ENCODE peak calls at places on chromosomes 13 and 19, in eight cellular contexts. W, R, Z, L, X, J, V and M are unnamed samples.

GRCh38 chr19:49614096-49614857 is 23.3 kb downstream of the PRR12 start:
- DNase-seq in X (no peak), V (peak), R (no peak), J (peak), Z (no peak), W (peak), L (no peak), M (no peak)

GRCh38 chr19:51031220-51031879 is 3.5 kb downstream of the KLK12 start:
- DNase-seq in J (no peak), Z (no peak), V (no peak), W (no peak), L (no peak), X (no peak), R (no peak), M (no peak)

GRCh38 chr19:12611361-12611699 is 610 bp downstream of the ZNF791 start:
- DNase-seq in X (peak), J (peak), R (peak), L (peak), V (peak), Z (peak), W (peak), M (peak)

GRCh38 chr13:113157929-113158747 is at the start of gene PROZ:
- DNase-seq in V (no peak), L (no peak), Z (no peak), W (no peak), J (no peak), R (peak), X (no peak), M (peak)

GRCh38 chr19:40474737-40475136 is 7.9 kb downstream of the SPTBN4 start:
- DNase-seq in L (no peak), J (no peak), Z (no peak), V (no peak), X (no peak), W (no peak), R (no peak), M (no peak)

GRCh38 chr19:39410620-39411005 is 1.9 kb upstream of the PLEKHG2 start:
- DNase-seq in J (no peak), X (no peak), Z (no peak), W (no peak), V (no peak), R (no peak), L (peak), M (no peak)

GRCh38 chr13:85277753-85278152 is 521.5 kb downstream of the SLITRK6 start:
- DNase-seq in X (no peak), Z (no peak), V (peak), J (no peak), R (no peak), L (no peak), W (no peak), M (no peak)

GRCh38 chr13:42116225-42116624 is 67.8 kb downstream of the DGKH start:
- DNase-seq in J (no peak), L (no peak), X (no peak), Z (no peak), V (no peak), R (no peak), W (peak), M (no peak)

GRCh38 chr13:90084684-90085290 is 1262.7 kb upstream of the MIR17HG start:
- DNase-seq in L (no peak), V (peak), R (no peak), Z (no peak), W (peak), J (no peak), X (no peak), M (no peak)

GRCh38 chr19:49455729-49456128 is 2.7 kb downstream of the ALDH16A1 start:
- DNase-seq in L (no peak), V (no peak), W (peak), Z (no peak), X (no peak), R (no peak), J (no peak), M (no peak)

GRCh38 chr13:70856706-70857105 is 748.5 kb upstream of the KLHL1 start:
- DNase-seq in V (no peak), R (no peak), W (no peak), L (no peak), Z (no peak), J (no peak), X (no peak), M (no peak)

GRCh38 chr19:6055013-6055795 is 55.1 kb downstream of the RFX2 start:
- DNase-seq in L (no peak), W (no peak), Z (no peak), X (no peak), V (no peak), R (no peak), J (no peak), M (no peak)

GRCh38 chr13:40464349-40464748 is 202.1 kb downstream of the FOXO1 start:
- DNase-seq in L (no peak), X (no peak), V (no peak), Z (no peak), J (no peak), W (no peak), R (no peak), M (no peak)

GRCh38 chr19:5369962-5370367 is 29.4 kb upstream of the PTPRS start:
- DNase-seq in L (peak), X (peak), R (peak), Z (no peak), J (no peak), W (no peak), V (peak), M (peak)

GRCh38 chr13:111909501-111909900 is 157.4 kb upstream of the SOX1 start:
- DNase-seq in V (no peak), Z (no peak), X (no peak), J (no peak), W (no peak), L (no peak), R (peak), M (peak)

GRCh38 chr19:18879579-18880373 is 16.2 kb downstream of the CERS1 start:
- DNase-seq in W (no peak), L (peak), J (no peak), R (no peak), V (peak), Z (no peak), X (peak), M (peak)

GRCh38 chr19:28416245-28416644 is 796.7 kb downstream of the UQCRFS1 start:
- DNase-seq in V (no peak), X (no peak), L (no peak), Z (no peak), R (no peak), W (no peak), J (no peak), M (no peak)

GRCh38 chr19:16026131-16026530 is 50.2 kb upstream of the TPM4 start:
- DNase-seq in W (no peak), V (no peak), Z (no peak), J (no peak), R (no peak), X (no peak), L (no peak), M (no peak)

GRCh38 chr13:75550159-75550567 is 572 bp downstream of the UCHL3 start:
- DNase-seq in J (peak), L (peak), W (peak), V (peak), X (no peak), Z (peak), R (no peak), M (no peak)

GRCh38 chr19:39277598-39277997 is 9.4 kb downstream of the IFNL2 start:
- DNase-seq in L (no peak), X (no peak), J (no peak), R (no peak), V (peak), W (no peak), Z (no peak), M (no peak)

GRCh38 chr13:22061371-22061805 is 390.5 kb downstream of the FGF9 start:
- DNase-seq in Z (no peak), V (no peak), X (no peak), J (no peak), R (no peak), L (no peak), W (no peak), M (peak)

GRCh38 chr19:15432018-15432494 is 13.3 kb upstream of the AKAP8L start:
- DNase-seq in W (no peak), Z (no peak), R (no peak), V (peak), L (peak), J (no peak), X (peak), M (no peak)

GRCh38 chr13:99205621-99206220 is 5.1 kb downstream of the UBAC2 start:
- DNase-seq in L (no peak), X (no peak), W (no peak), V (no peak), R (no peak), J (no peak), Z (no peak), M (no peak)

GRCh38 chr13:66427330-66427990 is 802.7 kb downstream of the PCDH9 start:
- DNase-seq in J (no peak), L (no peak), Z (no peak), W (no peak), R (no peak), X (no peak), V (no peak), M (no peak)

GRCh38 chr19:29323972-29324680 is 111.2 kb upstream of the UQCRFS1 start:
- DNase-seq in J (no peak), X (no peak), L (no peak), W (no peak), R (peak), V (no peak), Z (no peak), M (peak)

GRCh38 chr13:50779443-50780200 is 63.9 kb downstream of the DLEU7 start:
- DNase-seq in V (no peak), L (no peak), J (no peak), Z (no peak), X (no peak), R (no peak), W (no peak), M (no peak)

GRCh38 chr19:58584498-58585441 is 11.6 kb upstream of the MZF1 start:
- DNase-seq in Z (no peak), X (no peak), L (no peak), W (no peak), J (no peak), R (peak), V (no peak), M (peak)

GRCh38 chr13:85528578-85529215 is 270.5 kb downstream of the SLITRK6 start:
- DNase-seq in Z (no peak), X (no peak), V (peak), R (no peak), J (no peak), L (no peak), W (peak), M (no peak)

GRCh38 chr19:35458192-35458591 is 10.1 kb downstream of the FFAR2 start:
- DNase-seq in W (no peak), J (no peak), V (no peak), Z (no peak), R (no peak), L (no peak), X (no peak), M (no peak)

GRCh38 chr19:34269968-34270621 is 15.7 kb downstream of the GARRE1 start:
- DNase-seq in Z (peak), X (no peak), W (peak), L (no peak), R (no peak), J (no peak), V (peak), M (peak)

GRCh38 chr13:74210693-74211393 is 76.6 kb upstream of the KLF12 start:
- DNase-seq in Z (no peak), X (no peak), R (no peak), W (peak), V (peak), J (peak), L (no peak), M (no peak)

GRCh38 chr13:36766295-36766694 is 52.7 kb upstream of the RFXAP start:
- DNase-seq in J (no peak), R (no peak), X (no peak), L (no peak), Z (no peak), V (peak), W (peak), M (no peak)

GRCh38 chr13:22828081-22828480 is 352.7 kb upstream of the SGCG start:
- DNase-seq in V (no peak), J (no peak), W (peak), R (no peak), L (no peak), Z (no peak), X (no peak), M (no peak)

GRCh38 chr19:50980203-50980602 is 3.5 kb downstream of the KLK7 start:
- DNase-seq in W (no peak), X (no peak), L (no peak), Z (no peak), R (no peak), V (no peak), J (no peak), M (no peak)

GRCh38 chr13:113275387-113275786 is 21.7 kb upstream of the LAMP1 start:
- DNase-seq in W (peak), V (peak), X (peak), Z (no peak), R (peak), J (peak), L (peak), M (peak)

GRCh38 chr13:64716936-64717335 is 2513.2 kb downstream of the PCDH9 start:
- DNase-seq in L (no peak), V (no peak), J (no peak), R (no peak), X (no peak), W (no peak), Z (no peak), M (no peak)